ENCODE peak calls at places on chromosomes 6 and 20, in five cellular contexts. R, N, M, V and X are unnamed samples.

GRCh38 chr6:16320533-16321340 is 82.3 kb downstream of the GMPR start:
- DNase-seq in R (no peak), N (peak), M (no peak), V (no peak), X (no peak)

GRCh38 chr6:43060034-43060754 is 763 bp downstream of the KLC4 start:
- DNase-seq in R (no peak), N (peak), M (no peak), V (peak), X (no peak)

GRCh38 chr20:2005831-2006426 is 12.1 kb upstream of the PDYN start:
- DNase-seq in R (peak), N (peak), M (peak), V (peak), X (peak)

GRCh38 chr6:115819506-115819905 is 241.2 kb downstream of the FRK start:
- DNase-seq in R (no peak), N (no peak), M (no peak), V (no peak), X (no peak)

GRCh38 chr6:4188801-4189200 is 53.4 kb upstream of the ECI2 start:
- DNase-seq in R (no peak), N (no peak), M (no peak), V (no peak), X (no peak)

GRCh38 chr6:105402090-105402980 is 547 bp downstream of the PREP start:
- DNase-seq in R (peak), N (peak), M (no peak), V (no peak), X (peak)

GRCh38 chr6:81003156-81003555 is 749.3 kb downstream of the TENT5A start:
- DNase-seq in R (no peak), N (no peak), M (no peak), V (no peak), X (no peak)

GRCh38 chr6:109051301-109051700 is 43.3 kb downstream of the SESN1 start:
- DNase-seq in R (no peak), N (no peak), M (no peak), V (peak), X (no peak)

GRCh38 chr20:49642808-49643207 is 70.9 kb downstream of the B4GALT5 start:
- DNase-seq in R (no peak), N (no peak), M (no peak), V (no peak), X (no peak)

GRCh38 chr20:61115627-61116026 is 136.4 kb upstream of the CDH4 start:
- DNase-seq in R (no peak), N (no peak), M (peak), V (no peak), X (no peak)

GRCh38 chr20:62808211-62808865 is 3.7 kb downstream of the OGFR start:
- DNase-seq in R (peak), N (peak), M (peak), V (no peak), X (peak)

GRCh38 chr20:62123450-62124118 is 1.3 kb downstream of the LSM14B start:
- DNase-seq in R (no peak), N (peak), M (no peak), V (no peak), X (no peak)

GRCh38 chr20:54468082-54468481 is 7.3 kb upstream of the DOK5 start:
- DNase-seq in R (no peak), N (no peak), M (no peak), V (no peak), X (no peak)

GRCh38 chr6:30260036-30260504 is 46.9 kb upstream of the TRIM26 start:
- DNase-seq in R (no peak), N (peak), M (no peak), V (no peak), X (no peak)
- H3K27ac ChIP-seq in R (no peak), N (no peak), M (peak), V (no peak), X (peak)

GRCh38 chr6:13485923-13486557 is 1.4 kb downstream of the GFOD1 start:
- DNase-seq in R (peak), N (peak), M (peak), V (no peak), X (no peak)

GRCh38 chr6:13486679-13487121 is 700 bp downstream of the GFOD1 start:
- DNase-seq in R (peak), N (peak), M (peak), V (no peak), X (peak)

GRCh38 chr6:13485303-13485702 is 2.1 kb downstream of the GFOD1 start:
- DNase-seq in R (no peak), N (no peak), M (no peak), V (no peak), X (no peak)

GRCh38 chr6:13484138-13484708 is 3.2 kb downstream of the GFOD1 start:
- DNase-seq in R (no peak), N (no peak), M (no peak), V (no peak), X (no peak)

DNA sequence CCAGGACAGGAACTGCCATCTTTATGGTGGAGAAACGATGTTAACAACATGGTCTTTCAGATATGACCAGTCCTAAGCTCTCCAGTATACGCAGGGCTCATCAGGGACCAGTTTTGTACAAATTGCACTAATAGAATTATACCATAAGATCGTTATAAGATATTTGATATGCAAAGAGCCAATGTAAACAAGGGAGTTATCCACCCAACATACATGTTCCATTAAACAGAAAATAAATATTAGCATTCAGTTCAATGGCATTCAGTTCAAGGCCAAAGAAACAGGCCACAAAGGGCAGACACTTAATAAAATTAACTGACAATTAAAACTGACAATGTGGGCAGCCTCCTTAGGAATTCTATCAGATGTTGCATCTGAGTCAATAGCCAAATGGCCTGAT is 2.6 kb downstream of the GFOD1 start:
- DNase-seq in R (no peak), N (no peak), M (no peak), V (no peak), X (no peak)
- H3K4me3 ChIP-seq in R (peak), N (peak), M (peak), V (no peak), X (no peak)

GRCh38 chr6:167550936-167551633 is 226.2 kb downstream of the TTLL2 start:
- DNase-seq in R (no peak), N (peak), M (peak), V (no peak), X (no peak)
- H3K27ac ChIP-seq in R (no peak), N (peak), M (peak), V (no peak), X (no peak)

DNA sequence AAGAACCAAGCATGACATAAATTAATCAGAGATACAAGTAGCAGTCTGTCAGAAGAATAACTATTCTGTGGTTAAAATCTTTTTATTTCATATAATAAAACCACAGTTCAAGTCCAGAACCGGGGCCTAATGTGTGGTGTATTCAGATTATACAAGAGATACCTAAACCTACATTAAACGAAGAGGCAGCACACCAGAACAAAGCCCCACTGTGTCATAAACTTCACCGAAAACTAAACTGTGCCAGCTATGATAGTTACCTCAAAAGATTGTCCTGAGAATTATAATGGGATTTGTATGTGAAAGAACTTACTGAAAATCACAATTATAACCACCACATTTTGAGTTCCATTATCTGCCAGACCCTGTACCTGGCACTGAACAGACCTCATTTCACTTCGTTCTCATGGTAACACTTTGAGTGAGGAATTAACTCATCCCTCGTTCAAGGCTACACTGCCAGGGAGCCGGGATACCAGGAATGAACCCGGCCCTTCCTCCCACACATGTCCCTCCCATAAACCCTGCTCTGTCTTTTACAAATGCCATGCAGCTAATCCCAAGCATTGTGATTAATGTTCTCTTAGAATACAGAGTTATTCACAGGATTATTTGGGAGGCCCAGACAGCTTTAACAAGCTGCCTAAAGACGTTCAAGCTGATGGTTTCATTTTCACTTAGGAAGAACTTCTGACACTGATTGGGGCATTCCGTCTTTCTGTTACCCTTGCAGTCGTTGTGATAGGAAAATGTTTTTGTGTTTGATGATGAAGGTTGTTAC is 42.7 kb upstream of the CD83 start:
- DNase-seq in R (peak), N (peak), M (no peak), V (no peak), X (peak)
- H3K4me3 ChIP-seq in R (peak), N (peak), M (peak), V (peak), X (peak)

GRCh38 chr6:126786262-126786661 is 332.2 kb upstream of the RSPO3 start:
- DNase-seq in R (no peak), N (no peak), M (no peak), V (no peak), X (no peak)
- H3K27ac ChIP-seq in R (no peak), N (no peak), M (no peak), V (no peak), X (no peak)